ENCODE peak calls at places on chromosome 14, in six cellular contexts. Z is neuronal stem cell, Q is H9, M is mesendoderm, A is IMR-90, B is H1. E is an unnamed sample.

GRCh38 chr14:31449971-31450610 is 7.2 kb downstream of the DTD2 start:
- DNase-seq in Z (no peak), Q (no peak), M (peak; percentile 27), A (peak; percentile 41), B (no peak), E (peak; percentile 48)

GRCh38 chr14:96363751-96364336 is 518 bp downstream of the GSKIP start:
- DNase-seq in Z (no peak), Q (peak; percentile 46), M (peak; percentile 77), A (peak; percentile 31), B (no peak), E (peak; percentile 70)

GRCh38 chr14:68655021-68655811 is 137.7 kb downstream of the ZFP36L1 start:
- DNase-seq in Z (no peak), Q (no peak), M (no peak), A (peak; percentile 56), B (peak; percentile 35), E (no peak)

GRCh38 chr14:77554207-77554606 is 55.6 kb upstream of the ISM2 start:
- DNase-seq in Z (no peak), Q (no peak), M (no peak), A (no peak), B (no peak), E (no peak)

GRCh38 chr14:74558655-74559054 is 53.4 kb downstream of the LTBP2 start:
- DNase-seq in Z (no peak), Q (no peak), M (no peak), A (peak; percentile 69), B (no peak), E (no peak)

GRCh38 chr14:80291099-80291498 is 79.8 kb upstream of the DIO2 start:
- DNase-seq in Z (no peak), Q (no peak), M (no peak), A (peak; percentile 9), B (no peak), E (no peak)

GRCh38 chr14:77067632-77068514 is 30.2 kb upstream of the CIPC start:
- DNase-seq in Z (peak; percentile 46), Q (peak; percentile 85), M (peak; percentile 82), A (peak; percentile 57), B (peak; percentile 85), E (peak; percentile 69)

GRCh38 chr14:30017370-30017993 is 89.8 kb upstream of the PRKD1 start:
- DNase-seq in Z (no peak), Q (no peak), M (no peak), A (no peak), B (no peak), E (no peak)

GRCh38 chr14:104940526-104941150 is 16.0 kb downstream of the PLD4 start:
- DNase-seq in Z (no peak), Q (no peak), M (peak; percentile 49), A (peak; percentile 11), B (no peak), E (no peak)

GRCh38 chr14:31420013-31420318 is 384 bp downstream of the HEATR5A start:
- DNase-seq in Z (no peak), Q (peak; percentile 72), M (no peak), A (no peak), B (peak; percentile 81), E (no peak)

GRCh38 chr14:59360923-59361794 is 104.0 kb downstream of the GPR135 start:
- DNase-seq in Z (no peak), Q (no peak), M (peak; percentile 75), A (peak; percentile 82), B (no peak), E (peak; percentile 91)

GRCh38 chr14:95208598-95208997 is 51.3 kb upstream of the DICER1 start:
- DNase-seq in Z (no peak), Q (no peak), M (no peak), A (no peak), B (no peak), E (no peak)

GRCh38 chr14:81436296-81437138 is 36.4 kb upstream of the STON2 start:
- DNase-seq in Z (peak; percentile 83), Q (peak; percentile 85), M (peak; percentile 91), A (peak; percentile 45), B (peak; percentile 87), E (peak; percentile 54)

GRCh38 chr14:77311217-77311616 is 9.5 kb downstream of the POMT2 start:
- DNase-seq in Z (no peak), Q (no peak), M (no peak), A (no peak), B (no peak), E (no peak)

GRCh38 chr14:38490273-38490672 is 234.4 kb upstream of the CLEC14A start:
- DNase-seq in Z (no peak), Q (no peak), M (no peak), A (no peak), B (no peak), E (no peak)

GRCh38 chr14:30273564-30273880 is 285.4 kb upstream of the G2E3 start:
- DNase-seq in Z (no peak), Q (no peak), M (no peak), A (no peak), B (no peak), E (no peak)

GRCh38 chr14:103386632-103387329 is 1.6 kb downstream of the MARK3 start:
- DNase-seq in Z (no peak), Q (no peak), M (peak; percentile 37), A (peak; percentile 35), B (no peak), E (peak; percentile 49)

GRCh38 chr14:68807148-68807600 is 14.3 kb upstream of the ZFP36L1 start:
- DNase-seq in Z (no peak), Q (peak; percentile 20), M (no peak), A (peak; percentile 94), B (peak; percentile 40), E (peak; percentile 96)

GRCh38 chr14:59483360-59483759 is 848 bp downstream of the L3HYPDH start:
- DNase-seq in Z (no peak), Q (no peak), M (peak; percentile 66), A (peak; percentile 84), B (no peak), E (peak; percentile 78)

GRCh38 chr14:95765016-95765415 is 51.1 kb upstream of the TCL1A start:
- DNase-seq in Z (no peak), Q (no peak), M (no peak), A (no peak), B (no peak), E (no peak)

DNA sequence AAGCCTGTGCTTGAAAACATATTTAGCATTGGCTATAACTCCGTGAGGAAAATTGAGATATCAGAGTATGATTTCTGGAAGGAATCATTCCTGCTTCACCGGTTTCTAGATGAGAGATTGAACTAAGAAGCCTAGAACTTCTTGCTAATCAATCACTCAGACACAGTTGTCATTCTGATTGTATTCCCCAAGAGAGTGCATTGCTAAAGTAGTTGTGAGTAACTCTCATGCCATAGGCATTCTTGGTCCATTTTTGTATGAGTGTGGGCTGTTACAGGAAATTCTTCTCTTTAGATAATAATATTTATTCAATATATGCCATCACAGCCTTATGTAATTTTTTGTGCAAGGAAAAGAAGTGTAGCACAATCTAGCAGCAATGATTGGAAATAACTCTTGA is 893.3 kb upstream of the MDGA2 start:
- DNase-seq in Z (no peak), Q (no peak), M (no peak), A (peak; percentile 47), B (no peak), E (peak; percentile 10)
- H2BK15ac ChIP-seq in Z (no peak overlapping the region), Q (no peak overlapping the region), M (no peak overlapping the region), A (no peak overlapping the region), B (no peak overlapping the region), E (no peak overlapping the region)

GRCh38 chr14:20215196-20215595 is 8.3 kb upstream of the OR11H6 start:
- DNase-seq in Z (no peak), Q (no peak), M (no peak), A (no peak), B (no peak), E (no peak)

DNA sequence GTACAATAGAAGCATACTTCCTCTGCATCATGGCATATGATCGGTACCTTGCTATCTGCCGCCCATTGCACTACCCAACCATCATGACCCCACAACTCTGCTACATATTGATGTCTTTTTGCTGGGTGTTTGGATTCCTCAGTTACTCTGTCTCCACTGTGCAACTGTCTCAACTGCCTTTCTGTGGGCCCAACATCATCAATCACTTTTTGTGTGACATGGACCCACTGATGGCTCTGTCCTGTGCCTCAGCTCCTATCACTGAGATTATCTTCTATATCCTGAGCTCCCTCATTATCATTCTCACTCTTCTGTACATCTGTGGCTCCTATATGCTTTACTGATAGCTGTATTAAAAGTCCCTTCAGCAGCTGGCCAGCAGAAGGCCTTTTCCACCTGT is 13.9 kb upstream of the OR11H6 start:
- DNase-seq in Z (no peak), Q (no peak), M (no peak), A (no peak), B (no peak), E (no peak)
- H2BK15ac ChIP-seq in Z (no peak overlapping the region), Q (no peak overlapping the region), M (no peak overlapping the region), A (no peak overlapping the region), B (no peak overlapping the region), E (no peak overlapping the region)

GRCh38 chr14:70653662-70654061 is 11.9 kb downstream of the TTC9 start:
- DNase-seq in Z (no peak), Q (no peak), M (no peak), A (no peak), B (peak; percentile 54), E (no peak)
- H2BK15ac ChIP-seq in Z (no peak overlapping the region), Q (no peak overlapping the region), M (no peak overlapping the region), A (no peak overlapping the region), B (no peak overlapping the region), E (no peak overlapping the region)

GRCh38 chr14:87230726-87231125 is 762.3 kb downstream of the GALC start:
- DNase-seq in Z (no peak), Q (no peak), M (peak; percentile 80), A (no peak), B (no peak), E (no peak)
- H2BK15ac ChIP-seq in Z (no peak overlapping the region), Q (no peak overlapping the region), M (no peak overlapping the region), A (no peak overlapping the region), B (no peak overlapping the region), E (no peak overlapping the region)

GRCh38 chr14:36264595-36264994 is 55.8 kb downstream of the MBIP start:
- DNase-seq in Z (no peak), Q (no peak), M (no peak), A (no peak), B (no peak), E (no peak)

GRCh38 chr14:36271222-36271621 is 49.2 kb downstream of the MBIP start:
- DNase-seq in Z (no peak), Q (no peak), M (peak; percentile 8), A (no peak), B (no peak), E (no peak)

GRCh38 chr14:36270191-36270590 is 50.2 kb downstream of the MBIP start:
- DNase-seq in Z (no peak), Q (no peak), M (no peak), A (no peak), B (no peak), E (no peak)

GRCh38 chr14:36271939-36272907 is 48.2 kb downstream of the MBIP start:
- DNase-seq in Z (no peak), Q (no peak), M (no peak), A (peak; percentile 5), B (no peak), E (no peak)

DNA sequence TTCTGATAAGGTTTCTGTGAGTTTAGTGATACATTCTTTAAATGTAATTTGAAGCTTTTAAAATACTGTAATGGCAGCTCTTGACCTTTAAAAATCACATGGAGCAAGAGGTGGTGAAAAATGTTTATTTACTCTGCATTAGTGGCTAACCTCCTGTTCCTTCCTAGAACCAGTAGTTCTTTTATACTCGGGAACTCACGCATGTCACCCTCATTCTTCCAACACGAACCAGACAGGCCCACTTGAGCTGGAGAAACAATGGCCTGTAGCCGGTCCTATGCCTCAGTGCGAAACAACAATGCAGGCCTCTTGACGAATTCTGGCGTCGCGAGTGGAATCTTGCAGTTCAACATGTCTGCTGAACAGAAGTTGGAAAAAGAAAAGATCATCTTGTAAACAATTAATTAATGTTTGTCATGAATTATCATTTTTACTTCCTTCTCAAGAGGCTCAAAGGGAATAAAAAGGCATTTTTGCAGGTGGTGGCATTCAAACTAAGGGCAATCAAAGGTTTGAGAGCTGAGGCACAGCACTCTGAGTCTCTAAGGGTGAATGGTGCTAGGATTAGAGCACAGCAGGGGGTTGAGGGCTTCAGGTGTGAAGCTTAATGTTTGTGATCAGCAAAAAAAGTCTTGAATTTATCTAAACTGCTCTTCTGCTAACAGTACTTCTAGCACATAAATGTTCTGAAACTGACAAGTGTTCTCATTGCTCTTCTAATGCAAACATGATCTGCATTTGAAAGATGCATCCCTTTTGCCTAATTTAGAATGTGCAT is 51.3 kb downstream of the MBIP start:
- DNase-seq in Z (peak; percentile 67), Q (peak; percentile 47), M (peak; percentile 60), A (no peak), B (no peak), E (peak; percentile 4)
- H2BK15ac ChIP-seq in Z (no peak overlapping the region), Q (no peak overlapping the region), M (no peak overlapping the region), A (no peak overlapping the region), B (no peak overlapping the region), E (no peak overlapping the region)